ENCODE peak calls at places on chromosomes 12 and 14, in six cellular contexts. One of them, this sample, is unnamed. For H3K36me3, the result is how much of the 10 kb centered on the place peaks cover.

GRCh38 chr12:113251404-113252070 is 30.3 kb downstream of the TPCN1 start:
- DNase-seq in heart left ventricle: peak
- DNase-seq in SJSA1: no peak
- DNase-seq in BJ: no peak
- DNase-seq in hepatocyte: no peak
- DNase-seq in right lobe of liver: no peak
- DNase-seq in this sample: no peak

GRCh38 chr12:65051196-65051595 is 69.9 kb downstream of the WIF1 start:
- DNase-seq in heart left ventricle: no peak
- DNase-seq in SJSA1: no peak
- DNase-seq in BJ: no peak
- DNase-seq in hepatocyte: no peak
- DNase-seq in right lobe of liver: no peak
- DNase-seq in this sample: no peak

GRCh38 chr12:117441751-117442150 is 80.3 kb upstream of the NOS1 start:
- DNase-seq in heart left ventricle: peak
- DNase-seq in SJSA1: no peak
- DNase-seq in BJ: no peak
- DNase-seq in hepatocyte: no peak
- DNase-seq in right lobe of liver: peak
- DNase-seq in this sample: no peak

GRCh38 chr14:59772252-59772651 is 98.3 kb downstream of the RTN1 start:
- DNase-seq in heart left ventricle: no peak
- DNase-seq in SJSA1: no peak
- DNase-seq in BJ: no peak
- DNase-seq in hepatocyte: no peak
- DNase-seq in right lobe of liver: no peak
- DNase-seq in this sample: no peak

GRCh38 chr14:79161576-79161975 is 991.4 kb downstream of the NRXN3 start:
- DNase-seq in heart left ventricle: no peak
- DNase-seq in SJSA1: no peak
- DNase-seq in BJ: no peak
- DNase-seq in hepatocyte: peak
- DNase-seq in right lobe of liver: no peak
- DNase-seq in this sample: peak

GRCh38 chr14:75875958-75876357 is 105.8 kb downstream of the TGFB3 start:
- DNase-seq in heart left ventricle: no peak
- DNase-seq in SJSA1: no peak
- DNase-seq in BJ: no peak
- DNase-seq in hepatocyte: no peak
- DNase-seq in right lobe of liver: no peak
- DNase-seq in this sample: no peak

GRCh38 chr12:104566244-104566993 is 109.7 kb downstream of the CHST11 start:
- DNase-seq in heart left ventricle: no peak
- DNase-seq in SJSA1: no peak
- DNase-seq in BJ: no peak
- DNase-seq in hepatocyte: no peak
- DNase-seq in right lobe of liver: no peak
- DNase-seq in this sample: no peak

GRCh38 chr12:6532927-6533652 is 1.2 kb upstream of the GAPDH start:
- DNase-seq in heart left ventricle: peak
- DNase-seq in SJSA1: peak
- DNase-seq in BJ: no peak
- DNase-seq in hepatocyte: peak
- DNase-seq in right lobe of liver: peak
- DNase-seq in this sample: peak

GRCh38 chr14:92960706-92961566 is 38.0 kb downstream of the CHGA start:
- DNase-seq in heart left ventricle: peak
- DNase-seq in SJSA1: peak
- DNase-seq in BJ: no peak
- DNase-seq in hepatocyte: no peak
- DNase-seq in right lobe of liver: no peak
- DNase-seq in this sample: no peak

GRCh38 chr12:59115995-59116394 is 195.7 kb upstream of the LRIG3 start:
- DNase-seq in heart left ventricle: no peak
- DNase-seq in SJSA1: no peak
- DNase-seq in BJ: no peak
- DNase-seq in hepatocyte: no peak
- DNase-seq in right lobe of liver: no peak
- DNase-seq in this sample: no peak

GRCh38 chr14:41604793-41605534 is 1.7 kb upstream of the LRFN5 start:
- DNase-seq in heart left ventricle: peak
- DNase-seq in SJSA1: no peak
- DNase-seq in BJ: peak
- DNase-seq in hepatocyte: peak
- DNase-seq in right lobe of liver: no peak
- DNase-seq in this sample: peak

GRCh38 chr12:13749380-13749779 is 232.0 kb downstream of the GRIN2B start:
- DNase-seq in heart left ventricle: no peak
- DNase-seq in SJSA1: no peak
- DNase-seq in BJ: no peak
- DNase-seq in hepatocyte: no peak
- DNase-seq in right lobe of liver: no peak
- DNase-seq in this sample: no peak

GRCh38 chr12:50070314-50071060 is 13.1 kb downstream of the ASIC1 start:
- DNase-seq in heart left ventricle: peak
- DNase-seq in SJSA1: peak
- DNase-seq in BJ: no peak
- DNase-seq in hepatocyte: peak
- DNase-seq in right lobe of liver: peak
- DNase-seq in this sample: peak

GRCh38 chr14:105148604-105149145 is 19.9 kb downstream of the JAG2 start:
- DNase-seq in heart left ventricle: peak
- DNase-seq in SJSA1: no peak
- DNase-seq in BJ: no peak
- DNase-seq in hepatocyte: no peak
- DNase-seq in right lobe of liver: peak
- DNase-seq in this sample: no peak

GRCh38 chr14:104971447-104972240 is 6.5 kb downstream of the AHNAK2 start:
- DNase-seq in heart left ventricle: peak
- DNase-seq in SJSA1: no peak
- DNase-seq in BJ: no peak
- DNase-seq in hepatocyte: no peak
- DNase-seq in right lobe of liver: no peak
- DNase-seq in this sample: no peak

GRCh38 chr12:19892186-19892585 is 452.9 kb downstream of the AEBP2 start:
- DNase-seq in heart left ventricle: no peak
- DNase-seq in SJSA1: no peak
- DNase-seq in BJ: no peak
- DNase-seq in hepatocyte: no peak
- DNase-seq in right lobe of liver: no peak
- DNase-seq in this sample: no peak

GRCh38 chr14:55107766-55108554 is 21.1 kb upstream of the LGALS3 start:
- DNase-seq in heart left ventricle: peak
- DNase-seq in SJSA1: peak
- DNase-seq in BJ: peak
- DNase-seq in hepatocyte: peak
- DNase-seq in right lobe of liver: peak
- DNase-seq in this sample: peak

GRCh38 chr12:19946549-19946948 is 421.8 kb upstream of the PDE3A start:
- DNase-seq in heart left ventricle: no peak
- DNase-seq in SJSA1: no peak
- DNase-seq in BJ: peak
- DNase-seq in hepatocyte: peak
- DNase-seq in right lobe of liver: no peak
- DNase-seq in this sample: no peak

GRCh38 chr12:100364334-100364733 is 7.5 kb downstream of the SLC17A8 start:
- DNase-seq in heart left ventricle: no peak
- DNase-seq in SJSA1: no peak
- DNase-seq in BJ: no peak
- DNase-seq in hepatocyte: no peak
- DNase-seq in right lobe of liver: no peak
- DNase-seq in this sample: no peak

GRCh38 chr12:57760347-57760982 is 5.6 kb downstream of the MARCHF9 start:
- DNase-seq in heart left ventricle: no peak
- DNase-seq in SJSA1: peak
- DNase-seq in BJ: no peak
- DNase-seq in hepatocyte: no peak
- DNase-seq in right lobe of liver: no peak
- DNase-seq in this sample: no peak

GRCh38 chr14:64764641-64765520 is 60.7 kb downstream of the PLEKHG3 start:
- DNase-seq in heart left ventricle: peak
- DNase-seq in SJSA1: peak
- DNase-seq in BJ: no peak
- DNase-seq in hepatocyte: peak
- DNase-seq in right lobe of liver: peak
- DNase-seq in this sample: peak

GRCh38 chr12:120206228-120206627 is 5.3 kb upstream of the RPLP0 start:
- DNase-seq in heart left ventricle: no peak
- DNase-seq in SJSA1: no peak
- DNase-seq in BJ: no peak
- DNase-seq in hepatocyte: no peak
- DNase-seq in right lobe of liver: no peak
- DNase-seq in this sample: no peak

GRCh38 chr12:29782821-29783772 is 645 bp downstream of the TMTC1 start:
- DNase-seq in heart left ventricle: peak
- DNase-seq in SJSA1: no peak
- DNase-seq in BJ: no peak
- DNase-seq in hepatocyte: peak
- DNase-seq in right lobe of liver: peak
- DNase-seq in this sample: peak

GRCh38 chr12:29781705-29782266 is 2.0 kb downstream of the TMTC1 start:
- DNase-seq in heart left ventricle: no peak
- DNase-seq in SJSA1: no peak
- DNase-seq in BJ: no peak
- DNase-seq in hepatocyte: no peak
- DNase-seq in right lobe of liver: no peak
- DNase-seq in this sample: no peak

GRCh38 chr12:29780084-29780483 is 3.7 kb downstream of the TMTC1 start:
- DNase-seq in heart left ventricle: no peak
- DNase-seq in SJSA1: no peak
- DNase-seq in BJ: no peak
- DNase-seq in hepatocyte: no peak
- DNase-seq in right lobe of liver: no peak
- DNase-seq in this sample: no peak

GRCh38 chr12:29782285-29782820 is 1.4 kb downstream of the TMTC1 start:
- DNase-seq in heart left ventricle: no peak
- DNase-seq in SJSA1: no peak
- DNase-seq in BJ: peak
- DNase-seq in hepatocyte: peak
- DNase-seq in right lobe of liver: no peak
- DNase-seq in this sample: no peak

GRCh38 chr12:29781176-29781575 is 2.6 kb downstream of the TMTC1 start:
- DNase-seq in heart left ventricle: no peak
- DNase-seq in SJSA1: no peak
- DNase-seq in BJ: no peak
- DNase-seq in hepatocyte: no peak
- DNase-seq in right lobe of liver: no peak
- DNase-seq in this sample: no peak
- H3K4me3 ChIP-seq in heart left ventricle: peak
- H3K4me3 ChIP-seq in SJSA1: no peak
- H3K4me3 ChIP-seq in BJ: no peak
- H3K4me3 ChIP-seq in hepatocyte: no peak
- H3K4me3 ChIP-seq in right lobe of liver: no peak
- H3K4me3 ChIP-seq in this sample: no peak

DNA sequence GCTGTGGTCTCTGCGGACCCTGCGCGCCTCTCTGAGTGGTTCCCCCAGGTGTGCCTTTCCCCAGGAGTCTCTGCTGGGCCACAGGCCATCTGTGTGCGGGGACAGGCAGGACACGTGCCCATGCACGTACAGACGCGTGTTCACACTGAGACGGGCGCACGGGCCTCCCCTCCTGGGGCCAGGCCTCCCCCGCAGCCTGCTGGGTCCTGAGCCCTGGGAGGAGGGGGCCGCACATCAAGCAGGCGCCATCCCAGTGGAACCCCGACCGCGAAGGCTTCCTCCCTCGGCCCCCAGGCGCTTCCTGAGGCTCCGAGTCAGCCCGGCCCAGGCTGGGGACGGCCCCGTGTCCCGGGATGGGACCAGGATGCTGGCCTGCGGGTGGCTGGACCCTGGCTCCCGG is 39.7 kb downstream of the LRCOL1 start:
- DNase-seq in heart left ventricle: no peak
- DNase-seq in SJSA1: no peak
- DNase-seq in BJ: no peak
- DNase-seq in hepatocyte: no peak
- DNase-seq in right lobe of liver: no peak
- DNase-seq in this sample: no peak
- H3K36me3 ChIP-seq in heart left ventricle: under half
- H3K36me3 ChIP-seq in SJSA1: under half
- H3K36me3 ChIP-seq in BJ: under half
- H3K36me3 ChIP-seq in hepatocyte: under half
- H3K36me3 ChIP-seq in right lobe of liver: under half
- H3K36me3 ChIP-seq in this sample: under half

DNA sequence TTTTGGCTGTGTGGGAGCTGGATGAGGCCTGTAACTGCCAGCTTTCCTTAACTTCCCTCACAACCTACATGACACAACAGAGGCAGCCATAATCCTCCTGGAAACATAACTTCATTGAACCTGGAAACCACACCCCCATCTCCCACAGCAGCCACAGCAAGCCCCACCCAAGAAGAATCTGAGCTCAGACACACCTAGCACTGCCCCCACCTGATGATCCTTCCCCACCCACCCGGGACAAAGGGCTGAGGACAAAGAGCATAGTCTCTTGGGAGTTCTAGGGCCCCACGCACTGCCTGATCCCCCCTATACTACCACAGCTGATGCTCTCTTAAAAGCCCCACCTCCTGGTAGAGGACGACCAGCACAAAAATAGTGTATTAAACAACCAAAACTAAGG is 29.6 kb upstream of the TSPAN8 start:
- DNase-seq in heart left ventricle: no peak
- DNase-seq in SJSA1: no peak
- DNase-seq in BJ: no peak
- DNase-seq in hepatocyte: no peak
- DNase-seq in right lobe of liver: no peak
- DNase-seq in this sample: no peak
- H3K4me3 ChIP-seq in heart left ventricle: no peak
- H3K4me3 ChIP-seq in SJSA1: no peak
- H3K4me3 ChIP-seq in BJ: no peak
- H3K4me3 ChIP-seq in hepatocyte: no peak
- H3K4me3 ChIP-seq in right lobe of liver: no peak
- H3K4me3 ChIP-seq in this sample: no peak

DNA sequence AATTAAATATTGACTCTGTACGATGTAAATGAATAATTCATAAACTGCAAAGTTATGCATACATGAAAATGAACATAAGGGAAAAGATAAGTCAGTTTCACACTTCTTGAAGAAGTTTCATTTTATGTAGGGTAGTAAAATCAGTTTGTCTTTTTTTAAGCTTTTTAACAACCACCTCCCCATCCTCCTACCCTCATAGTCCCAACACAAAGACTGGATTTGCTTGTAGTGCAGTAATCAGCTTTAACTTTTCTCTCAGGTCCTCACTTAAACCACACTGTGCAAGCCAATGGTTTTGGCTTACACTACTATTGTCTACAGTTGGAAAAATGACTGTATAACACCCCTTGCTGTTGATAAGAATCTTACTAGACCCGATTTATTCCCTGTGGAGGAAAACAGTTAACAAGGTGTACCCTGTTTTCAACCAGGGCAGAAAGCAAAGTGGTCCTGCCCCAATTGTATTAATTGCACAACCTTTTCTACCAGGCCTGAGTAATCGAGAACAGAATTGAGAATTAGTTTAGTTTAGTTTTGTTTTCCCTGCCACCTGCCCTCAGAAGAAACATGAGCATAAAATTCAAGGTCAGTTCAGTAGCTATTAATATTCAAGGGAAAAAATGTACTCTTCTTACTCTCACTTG is 44.0 kb downstream of the NIN start:
- DNase-seq in heart left ventricle: no peak
- DNase-seq in SJSA1: no peak
- DNase-seq in BJ: no peak
- DNase-seq in hepatocyte: no peak
- DNase-seq in right lobe of liver: no peak
- DNase-seq in this sample: no peak
- H3K36me3 ChIP-seq in heart left ventricle: under half
- H3K36me3 ChIP-seq in SJSA1: under half
- H3K36me3 ChIP-seq in BJ: under half
- H3K36me3 ChIP-seq in hepatocyte: under half
- H3K36me3 ChIP-seq in right lobe of liver: under half
- H3K36me3 ChIP-seq in this sample: under half

GRCh38 chr14:90549794-90550591 is 153.2 kb downstream of the CALM1 start:
- DNase-seq in heart left ventricle: no peak
- DNase-seq in SJSA1: no peak
- DNase-seq in BJ: no peak
- DNase-seq in hepatocyte: no peak
- DNase-seq in right lobe of liver: no peak
- DNase-seq in this sample: no peak
- H3K4me3 ChIP-seq in heart left ventricle: no peak
- H3K4me3 ChIP-seq in SJSA1: no peak
- H3K4me3 ChIP-seq in BJ: no peak
- H3K4me3 ChIP-seq in hepatocyte: no peak
- H3K4me3 ChIP-seq in right lobe of liver: no peak
- H3K4me3 ChIP-seq in this sample: no peak